ENCODE peak calls at places on chromosomes 12 and 14, in five cellular contexts. G is SK-MEL-5, K is NCI-H510A, Y is endothelial cell, M is HL-60. A is an unnamed sample.

GRCh38 chr12:102023343-102023930 is 38.4 kb downstream of the WASHC3 start:
- DNase-seq in G (no peak), Y (no peak), M (no peak), K (no peak), A (no peak)

GRCh38 chr14:94045101-94045500 is 19.0 kb downstream of the OTUB2 start:
- DNase-seq in K (no peak), M (no peak), G (no peak), Y (no peak), A (no peak)

GRCh38 chr12:129902371-129903091 is 1.3 kb downstream of the TMEM132D start:
- DNase-seq in Y (no peak), M (no peak), K (no peak), G (no peak), A (no peak)

GRCh38 chr14:70073924-70074566 is 114.7 kb downstream of the SLC8A3 start:
- DNase-seq in G (peak), M (peak), K (peak), Y (peak), A (peak)

GRCh38 chr14:35653045-35653444 is 119.1 kb downstream of the INSM2 start:
- DNase-seq in Y (no peak), G (no peak), M (no peak), K (no peak), A (no peak)

GRCh38 chr12:41794341-41794740 is 350.3 kb downstream of the GXYLT1 start:
- DNase-seq in Y (no peak), K (no peak), M (no peak), G (no peak), A (no peak)

GRCh38 chr12:27048822-27049752 is 26.7 kb downstream of the MED21 start:
- DNase-seq in G (peak), M (no peak), Y (no peak), K (no peak), A (no peak)

GRCh38 chr12:24904871-24905270 is 44.0 kb downstream of the BCAT1 start:
- DNase-seq in G (no peak), K (no peak), Y (no peak), M (no peak), A (no peak)

GRCh38 chr12:2794261-2794735 is 472 bp upstream of the FKBP4 start:
- DNase-seq in K (peak), Y (no peak), M (no peak), G (no peak), A (no peak)

GRCh38 chr14:36556811-36557433 is 25.5 kb downstream of the NKX2-8 start:
- DNase-seq in M (no peak), Y (peak), G (peak), K (no peak), A (peak)

GRCh38 chr12:93449277-93449676 is 7.5 kb upstream of the UBE2N start:
- DNase-seq in G (no peak), Y (no peak), K (no peak), M (no peak), A (no peak)

GRCh38 chr12:126021675-126022074 is 956.4 kb downstream of the AACS start:
- DNase-seq in M (no peak), Y (no peak), K (no peak), G (no peak), A (no peak)

GRCh38 chr14:100042328-100042727 is 22.9 kb upstream of the EVL start:
- DNase-seq in Y (no peak), K (no peak), M (no peak), G (no peak), A (no peak)

GRCh38 chr12:65689508-65689907 is 134.8 kb upstream of the HMGA2 start:
- DNase-seq in M (no peak), G (no peak), Y (no peak), K (no peak), A (no peak)

GRCh38 chr14:90319634-90320541 is 11.9 kb downstream of the NRDE2 start:
- DNase-seq in G (no peak), K (no peak), Y (no peak), M (no peak), A (no peak)

GRCh38 chr14:72545411-72546311 is 348.2 kb downstream of the DPF3 start:
- DNase-seq in K (no peak), G (no peak), M (no peak), Y (no peak), A (no peak)

GRCh38 chr14:91303924-91304229 is 59.4 kb upstream of the GPR68 start:
- DNase-seq in K (no peak), Y (no peak), M (no peak), G (no peak), A (no peak)

A was measured in NCI-H2081.